ENCODE peak calls at places on chromosomes 4 and X, in four cellular contexts. One of them, this sample, is unnamed.

GRCh38 chr4:168699224-168699878 is 202.5 kb downstream of the PALLD start:
- DNase-seq in neural progenitor cell: no peak
- DNase-seq in H54: no peak
- DNase-seq in mesendoderm: no peak
- DNase-seq in this sample: no peak

GRCh38 chrX:150887906-150888465 is 10.5 kb downstream of the CD99L2 start:
- DNase-seq in neural progenitor cell: no peak
- DNase-seq in H54: no peak
- DNase-seq in mesendoderm: no peak
- DNase-seq in this sample: no peak

GRCh38 chr4:58551676-58552075 is 1441.5 kb upstream of the IGFBP7 start:
- DNase-seq in neural progenitor cell: no peak
- DNase-seq in H54: no peak
- DNase-seq in mesendoderm: peak
- DNase-seq in this sample: no peak

GRCh38 chrX:13364230-13364629 is 44.4 kb upstream of the ATXN3L start:
- DNase-seq in mesendoderm: no peak
- DNase-seq in H54: no peak
- DNase-seq in neural progenitor cell: no peak
- DNase-seq in this sample: no peak

GRCh38 chr4:102620697-102621497 is 119.7 kb downstream of the NFKB1 start:
- DNase-seq in neural progenitor cell: peak
- DNase-seq in mesendoderm: peak
- DNase-seq in H54: peak
- DNase-seq in this sample: no peak

GRCh38 chr4:109548655-109549054 is 11.4 kb upstream of the MCUB start:
- DNase-seq in neural progenitor cell: no peak
- DNase-seq in H54: peak
- DNase-seq in mesendoderm: no peak
- DNase-seq in this sample: no peak

GRCh38 chr4:57119054-57119651 is 9.0 kb upstream of the IGFBP7 start:
- DNase-seq in neural progenitor cell: peak
- DNase-seq in H54: peak
- DNase-seq in mesendoderm: no peak
- DNase-seq in this sample: peak

GRCh38 chr4:20493761-20494353 is 206.4 kb upstream of the PACRGL start:
- DNase-seq in H54: no peak
- DNase-seq in neural progenitor cell: no peak
- DNase-seq in mesendoderm: no peak
- DNase-seq in this sample: no peak

GRCh38 chr4:145863191-145863590 is 75.4 kb downstream of the ZNF827 start:
- DNase-seq in neural progenitor cell: no peak
- DNase-seq in H54: no peak
- DNase-seq in mesendoderm: no peak
- DNase-seq in this sample: no peak

GRCh38 chr4:16715482-16715881 is 183.0 kb downstream of the LDB2 start:
- DNase-seq in neural progenitor cell: no peak
- DNase-seq in mesendoderm: no peak
- DNase-seq in H54: no peak
- DNase-seq in this sample: no peak

GRCh38 chr4:165656829-165657467 is 216.1 kb upstream of the TLL1 start:
- DNase-seq in H54: no peak
- DNase-seq in mesendoderm: no peak
- DNase-seq in neural progenitor cell: peak
- DNase-seq in this sample: no peak

GRCh38 chrX:47854474-47854873 is 17.8 kb downstream of the ZNF81 start:
- DNase-seq in H54: no peak
- DNase-seq in mesendoderm: peak
- DNase-seq in neural progenitor cell: peak
- DNase-seq in this sample: no peak

GRCh38 chr4:2397596-2398379 is 20.7 kb downstream of the ZFYVE28 start:
- DNase-seq in neural progenitor cell: no peak
- DNase-seq in mesendoderm: no peak
- DNase-seq in H54: no peak
- DNase-seq in this sample: no peak

GRCh38 chr4:89534356-89534755 is 226.8 kb upstream of the GPRIN3 start:
- DNase-seq in neural progenitor cell: no peak
- DNase-seq in H54: no peak
- DNase-seq in mesendoderm: no peak
- DNase-seq in this sample: no peak

GRCh38 chr4:8285143-8285975 is 15.8 kb downstream of the HTRA3 start:
- DNase-seq in neural progenitor cell: no peak
- DNase-seq in H54: no peak
- DNase-seq in mesendoderm: no peak
- DNase-seq in this sample: peak

GRCh38 chr4:80189956-80190671 is 7.2 kb upstream of the PRDM8 start:
- DNase-seq in mesendoderm: peak
- DNase-seq in neural progenitor cell: peak
- DNase-seq in H54: no peak
- DNase-seq in this sample: no peak

GRCh38 chrX:152932144-152932543 is 34.3 kb downstream of the ZNF185 start:
- DNase-seq in mesendoderm: no peak
- DNase-seq in H54: no peak
- DNase-seq in neural progenitor cell: no peak
- DNase-seq in this sample: peak

GRCh38 chrX:97551821-97552220 is 668.1 kb downstream of the RPA4 start:
- DNase-seq in mesendoderm: no peak
- DNase-seq in H54: no peak
- DNase-seq in neural progenitor cell: no peak
- DNase-seq in this sample: no peak

GRCh38 chrX:107825698-107826285 is at the start of gene MID2:
- DNase-seq in mesendoderm: peak
- DNase-seq in neural progenitor cell: peak
- DNase-seq in H54: peak
- DNase-seq in this sample: peak

GRCh38 chr4:51932684-51933083 is 87.5 kb downstream of the LRRC66 start:
- DNase-seq in H54: no peak
- DNase-seq in neural progenitor cell: no peak
- DNase-seq in mesendoderm: no peak
- DNase-seq in this sample: no peak

GRCh38 chr4:139297001-139297410 is 4.3 kb upstream of the NAA15 start:
- DNase-seq in neural progenitor cell: no peak
- DNase-seq in H54: no peak
- DNase-seq in mesendoderm: no peak
- DNase-seq in this sample: no peak

GRCh38 chr4:3792813-3793212 is 26.6 kb downstream of the ADRA2C start:
- DNase-seq in H54: no peak
- DNase-seq in mesendoderm: peak
- DNase-seq in neural progenitor cell: peak
- DNase-seq in this sample: no peak

GRCh38 chrX:74536142-74537010 is 78.0 kb downstream of the RLIM start:
- DNase-seq in H54: peak
- DNase-seq in mesendoderm: peak
- DNase-seq in neural progenitor cell: peak
- DNase-seq in this sample: peak

GRCh38 chrX:47384502-47384901 is 14.1 kb downstream of the ZNF157 start:
- DNase-seq in mesendoderm: peak
- DNase-seq in neural progenitor cell: peak
- DNase-seq in H54: peak
- DNase-seq in this sample: peak

GRCh38 chrX:32673193-32673592 is 538.2 kb downstream of the DMD start:
- DNase-seq in H54: no peak
- DNase-seq in neural progenitor cell: peak
- DNase-seq in mesendoderm: peak
- DNase-seq in this sample: no peak

GRCh38 chrX:1212532-1212931 is at the start of gene CRLF2:
- DNase-seq in neural progenitor cell: no peak
- DNase-seq in H54: peak
- DNase-seq in mesendoderm: no peak
- DNase-seq in this sample: peak

GRCh38 chr4:6288871-6289270 is 19.2 kb downstream of the WFS1 start:
- DNase-seq in neural progenitor cell: no peak
- DNase-seq in mesendoderm: no peak
- DNase-seq in H54: no peak
- DNase-seq in this sample: no peak

This sample was measured in sigmoid colon.